ENCODE peak calls at places on chromosomes 13 and 19, in eight cellular contexts. V is activated B cell treated with CpG ODN at 0.5 μM for 24 hours, E is brain microvascular endothelial cell, Q is breast epithelium, K is fibroblast of the aortic adventitia, O is mucosa of descending colon, P is tibial artery, I is neural progenitor cell. D is an unnamed sample.

GRCh38 chr13:92315265-92315664 is 911.3 kb upstream of the GPC6 start:
- DNase-seq in V (no peak), E (no peak), Q (no peak), K (no peak), O (no peak), P (no peak), I (no peak), D (no peak)

GRCh38 chr13:41182231-41182630 is 12.1 kb downstream of the KBTBD7 start:
- DNase-seq in V (no peak), E (no peak), Q (no peak), K (no peak), O (no peak), P (no peak), I (no peak), D (no peak)

GRCh38 chr13:49494645-49495044 is 1.1 kb upstream of the PHF11 start:
- DNase-seq in V (no peak), E (no peak), Q (no peak), K (no peak), O (no peak), P (no peak), I (no peak), D (no peak)

GRCh38 chr19:3565177-3565576 is 7.6 kb upstream of the HMG20B start:
- DNase-seq in V (no peak), E (peak), Q (no peak), K (no peak), O (no peak), P (no peak), I (no peak), D (no peak)

GRCh38 chr13:77345150-77345780 is 18.4 kb upstream of the MYCBP2 start:
- DNase-seq in V (no peak), E (no peak), Q (no peak), K (no peak), O (no peak), P (no peak), I (no peak), D (no peak)

GRCh38 chr13:24511019-24511823 is 1.4 kb downstream of the PARP4 start:
- DNase-seq in V (peak), E (peak), Q (peak), K (peak), O (no peak), P (no peak), I (peak), D (peak)

GRCh38 chr19:11268783-11269267 is 6.5 kb upstream of the DOCK6 start:
- DNase-seq in V (no peak), E (peak), Q (peak), K (peak), O (no peak), P (peak), I (no peak), D (no peak)

GRCh38 chr13:31418186-31418585 is 218.4 kb downstream of the B3GLCT start:
- DNase-seq in V (no peak), E (no peak), Q (no peak), K (no peak), O (no peak), P (no peak), I (no peak), D (no peak)

GRCh38 chr13:109919715-109920375 is 133.5 kb upstream of the IRS2 start:
- DNase-seq in V (no peak), E (peak), Q (no peak), K (peak), O (no peak), P (no peak), I (no peak), D (no peak)

GRCh38 chr19:56827708-56828107 is 12.8 kb downstream of the PEG3 start:
- DNase-seq in V (no peak), E (no peak), Q (no peak), K (no peak), O (no peak), P (no peak), I (no peak), D (no peak)

GRCh38 chr13:26497991-26498423 is 59.5 kb upstream of the WASF3 start:
- DNase-seq in V (no peak), E (peak), Q (no peak), K (peak), O (no peak), P (no peak), I (no peak), D (no peak)

GRCh38 chr19:2854849-2855248 is 12.3 kb upstream of the ZNF556 start:
- DNase-seq in V (no peak), E (no peak), Q (no peak), K (no peak), O (no peak), P (no peak), I (no peak), D (no peak)

GRCh38 chr19:10762656-10763055 is 44.8 kb downstream of the DNM2 start:
- DNase-seq in V (no peak), E (no peak), Q (no peak), K (no peak), O (peak), P (no peak), I (no peak), D (no peak)

GRCh38 chr13:74681891-74682290 is 547.7 kb upstream of the KLF12 start:
- DNase-seq in V (no peak), E (no peak), Q (no peak), K (no peak), O (no peak), P (no peak), I (no peak), D (no peak)

GRCh38 chr19:6459356-6460098 is at the start of gene SLC25A23:
- DNase-seq in V (peak), E (peak), Q (peak), K (peak), O (peak), P (peak), I (peak), D (no peak)

GRCh38 chr13:45412274-45413049 is 5.7 kb downstream of the SLC25A30 start:
- DNase-seq in V (no peak), E (no peak), Q (no peak), K (no peak), O (no peak), P (no peak), I (no peak), D (no peak)

GRCh38 chr13:44758595-44759221 is 182.6 kb upstream of the TSC22D1 start:
- DNase-seq in V (no peak), E (peak), Q (no peak), K (peak), O (no peak), P (no peak), I (no peak), D (no peak)

GRCh38 chr13:49062297-49062896 is 86.7 kb downstream of the FNDC3A start:
- DNase-seq in V (no peak), E (no peak), Q (no peak), K (peak), O (no peak), P (no peak), I (no peak), D (no peak)

GRCh38 chr13:40515702-40516101 is 150.7 kb downstream of the FOXO1 start:
- DNase-seq in V (no peak), E (no peak), Q (no peak), K (no peak), O (no peak), P (no peak), I (no peak), D (no peak)

GRCh38 chr13:59012731-59013130 is 1151.0 kb downstream of the DIAPH3 start:
- DNase-seq in V (no peak), E (no peak), Q (no peak), K (no peak), O (no peak), P (no peak), I (no peak), D (no peak)

GRCh38 chr13:113082198-113083021 is 23.2 kb upstream of the F7 start:
- DNase-seq in V (no peak), E (no peak), Q (no peak), K (no peak), O (peak), P (no peak), I (no peak), D (no peak)

GRCh38 chr19:35545855-35546381 is 492 bp downstream of the TMEM147 start:
- DNase-seq in V (no peak), E (no peak), Q (peak), K (no peak), O (peak), P (no peak), I (no peak), D (no peak)

GRCh38 chr13:114286808-114287207 is 5.4 kb downstream of the UPF3A start:
- DNase-seq in V (no peak), E (peak), Q (no peak), K (no peak), O (no peak), P (no peak), I (no peak), D (no peak)

GRCh38 chr13:94065741-94066140 is 413.7 kb downstream of the DCT start:
- DNase-seq in V (no peak), E (peak), Q (no peak), K (no peak), O (no peak), P (no peak), I (no peak), D (no peak)

GRCh38 chr13:107339209-107339608 is 771.3 kb upstream of the ARGLU1 start:
- DNase-seq in V (no peak), E (no peak), Q (no peak), K (no peak), O (no peak), P (no peak), I (no peak), D (no peak)

GRCh38 chr13:24381539-24382265 is 72.3 kb downstream of the C1QTNF9 start:
- DNase-seq in V (no peak), E (no peak), Q (no peak), K (peak), O (no peak), P (peak), I (peak), D (no peak)

GRCh38 chr13:84606616-84607015 is 724.3 kb upstream of the SLITRK1 start:
- DNase-seq in V (no peak), E (no peak), Q (no peak), K (no peak), O (no peak), P (no peak), I (no peak), D (no peak)

GRCh38 chr13:40445557-40445990 is 220.9 kb downstream of the FOXO1 start:
- DNase-seq in V (peak), E (peak), Q (no peak), K (peak), O (peak), P (peak), I (no peak), D (peak)

GRCh38 chr13:45875951-45876350 is 24.4 kb upstream of the SIAH3 start:
- DNase-seq in V (no peak), E (no peak), Q (no peak), K (no peak), O (no peak), P (no peak), I (no peak), D (no peak)

GRCh38 chr13:77509221-77509620 is 26.3 kb upstream of the SCEL start:
- DNase-seq in V (no peak), E (peak), Q (no peak), K (peak), O (no peak), P (no peak), I (no peak), D (no peak)

GRCh38 chr19:50826492-50827240 is 3.1 kb upstream of the KLK1 start:
- DNase-seq in V (no peak), E (no peak), Q (no peak), K (no peak), O (no peak), P (no peak), I (no peak), D (no peak)

GRCh38 chr13:91922969-91923592 is 524.7 kb downstream of the GPC5 start:
- DNase-seq in V (no peak), E (no peak), Q (no peak), K (no peak), O (no peak), P (no peak), I (peak), D (no peak)

GRCh38 chr13:33303885-33304284 is 18.3 kb upstream of the STARD13 start:
- DNase-seq in V (no peak), E (peak), Q (no peak), K (peak), O (no peak), P (no peak), I (no peak), D (no peak)

GRCh38 chr13:102233566-102234208 is 168.2 kb downstream of the FGF14 start:
- DNase-seq in V (no peak), E (no peak), Q (no peak), K (no peak), O (no peak), P (no peak), I (no peak), D (no peak)

GRCh38 chr13:24613755-24614154 is 66.5 kb upstream of the ATP12A start:
- DNase-seq in V (no peak), E (no peak), Q (no peak), K (no peak), O (no peak), P (no peak), I (no peak), D (no peak)

GRCh38 chr13:43934273-43934672 is 54.6 kb downstream of the LACC1 start:
- DNase-seq in V (no peak), E (no peak), Q (no peak), K (no peak), O (no peak), P (no peak), I (no peak), D (no peak)

GRCh38 chr19:6007866-6008265 is 29.9 kb upstream of the RANBP3 start:
- DNase-seq in V (no peak), E (no peak), Q (no peak), K (no peak), O (no peak), P (no peak), I (no peak), D (no peak)

GRCh38 chr13:69935043-69935442 is 172.6 kb upstream of the ATXN8OS start:
- DNase-seq in V (no peak), E (no peak), Q (no peak), K (no peak), O (no peak), P (no peak), I (no peak), D (no peak)

GRCh38 chr19:38698225-38699026 is 45.8 kb downstream of the CAPN12 start:
- DNase-seq in V (no peak), E (no peak), Q (no peak), K (no peak), O (no peak), P (no peak), I (peak), D (no peak)
- TF ChIP-seq CTCF in V (no peak), E (no peak), Q (no peak), K (no peak), O (no peak), P (no peak), I (peak), D (no peak)

GRCh38 chr19:46850228-46851203 is at the start of gene AP2S1:
- DNase-seq in V (peak), E (peak), Q (peak), K (peak), O (peak), P (peak), I (peak), D (peak)
- TF ChIP-seq CTCF in V (no peak), E (no peak), Q (no peak), K (no peak), O (no peak), P (no peak), I (no peak), D (no peak)

DNA sequence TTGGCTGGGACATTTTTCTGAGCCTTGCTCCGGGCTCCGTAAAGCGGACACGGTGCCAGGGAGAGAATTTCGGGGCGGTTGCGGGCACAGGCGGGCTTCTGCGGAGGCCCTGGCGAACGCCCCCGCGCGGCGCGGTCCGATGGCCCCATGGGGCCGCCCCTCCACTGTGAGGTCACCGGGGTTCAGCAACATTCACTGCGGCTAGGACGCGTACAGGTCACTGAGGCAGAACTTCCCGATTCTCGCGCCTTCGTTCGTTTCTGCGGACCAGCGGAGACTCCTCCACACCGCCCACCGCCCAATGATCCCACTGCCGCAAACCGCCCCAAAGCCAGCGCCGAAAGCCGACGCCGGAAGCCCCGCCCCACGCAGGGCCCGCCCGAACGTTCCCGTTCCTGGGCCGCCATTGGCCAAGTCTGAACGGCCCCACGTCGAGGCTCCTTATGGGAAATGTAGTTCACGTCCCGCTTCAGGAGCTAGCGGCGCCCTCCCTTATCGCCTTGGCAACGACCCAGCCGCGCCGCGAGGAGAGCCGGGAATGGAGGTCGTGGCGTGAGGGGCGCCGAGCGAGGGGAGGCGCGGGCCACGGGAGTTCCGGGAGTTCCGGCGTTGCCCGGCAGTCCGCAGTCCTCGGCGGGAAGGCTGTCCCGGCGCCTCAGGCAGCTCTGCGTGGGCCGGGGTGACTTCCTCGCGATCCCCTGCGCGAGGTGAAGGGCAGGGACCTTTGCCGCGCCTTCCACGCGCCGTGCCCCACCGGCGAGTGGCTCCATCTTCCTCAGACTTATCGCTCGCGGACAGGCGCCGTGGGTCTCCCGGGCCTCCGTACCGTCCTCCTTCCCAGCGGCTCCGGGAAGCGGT is at the start of gene ZNF584:
- DNase-seq in V (peak), E (peak), Q (peak), K (peak), O (peak), P (peak), I (peak), D (peak)
- TF ChIP-seq CTCF in V (no peak), E (peak), Q (no peak), K (peak), O (no peak), P (no peak), I (no peak), D (peak)

GRCh38 chr13:62960723-62961122 is 1545.1 kb upstream of the PCDH20 start:
- DNase-seq in V (no peak), E (no peak), Q (no peak), K (no peak), O (no peak), P (no peak), I (peak), D (no peak)

GRCh38 chr13:62964522-62964921 is 1548.9 kb upstream of the PCDH20 start:
- DNase-seq in V (no peak), E (no peak), Q (no peak), K (no peak), O (no peak), P (no peak), I (no peak), D (no peak)
- TF ChIP-seq CTCF in V (no peak), E (no peak), Q (no peak), K (no peak), O (no peak), P (no peak), I (no peak), D (no peak)

GRCh38 chr19:47507924-47508553 is 6.8 kb downstream of the NAPA start:
- DNase-seq in V (no peak), E (no peak), Q (no peak), K (no peak), O (no peak), P (no peak), I (peak), D (no peak)
- TF ChIP-seq CTCF in V (no peak), E (no peak), Q (no peak), K (no peak), O (no peak), P (no peak), I (peak), D (no peak)

GRCh38 chr19:34178276-34178614 is 5.9 kb downstream of the LSM14A start:
- DNase-seq in V (no peak), E (no peak), Q (no peak), K (no peak), O (no peak), P (no peak), I (no peak), D (no peak)
- TF ChIP-seq CTCF in V (no peak), E (no peak), Q (no peak), K (no peak), O (no peak), P (no peak), I (no peak), D (no peak)

DNA sequence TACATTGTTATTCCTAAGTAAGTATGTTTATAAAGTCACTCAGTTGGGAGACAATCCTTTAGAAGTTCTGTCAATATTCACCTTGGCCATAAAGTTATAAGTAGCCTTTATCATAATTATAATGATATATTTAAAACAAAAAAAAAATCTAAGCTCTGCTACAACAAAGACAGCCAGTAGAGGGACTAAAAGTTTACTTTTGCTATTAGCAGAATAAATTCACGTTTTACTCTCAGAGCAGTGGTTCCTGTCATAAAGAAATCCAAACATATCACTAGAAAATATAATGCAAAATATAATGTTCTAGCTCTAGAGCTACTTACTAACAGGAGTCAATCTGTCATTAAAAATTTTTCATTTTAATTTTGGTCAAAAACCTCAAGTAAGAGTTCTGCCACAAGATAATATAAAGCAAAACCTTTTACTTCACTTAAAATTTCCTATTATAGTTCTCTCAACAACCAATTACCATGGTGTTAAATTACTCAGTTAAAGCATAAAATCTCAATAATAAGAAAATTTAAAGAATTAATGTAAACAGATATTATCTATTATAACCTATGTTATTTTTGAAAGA is 17.7 kb downstream of the INTS6 start:
- DNase-seq in V (no peak), E (no peak), Q (no peak), K (peak), O (no peak), P (no peak), I (no peak), D (no peak)
- TF ChIP-seq CTCF in V (peak), E (peak), Q (no peak), K (peak), O (no peak), P (peak), I (peak), D (peak)

GRCh38 chr19:16308081-16308480 is 16.5 kb upstream of the KLF2 start:
- DNase-seq in V (no peak), E (no peak), Q (no peak), K (no peak), O (no peak), P (no peak), I (no peak), D (no peak)

GRCh38 chr19:16306728-16307402 is 17.8 kb upstream of the KLF2 start:
- DNase-seq in V (no peak), E (no peak), Q (no peak), K (no peak), O (no peak), P (no peak), I (no peak), D (no peak)

GRCh38 chr19:16303755-16304154 is 20.9 kb upstream of the KLF2 start:
- DNase-seq in V (no peak), E (no peak), Q (no peak), K (peak), O (no peak), P (peak), I (no peak), D (no peak)

GRCh38 chr19:16309653-16310052 is 15.0 kb upstream of the KLF2 start:
- DNase-seq in V (no peak), E (no peak), Q (no peak), K (no peak), O (no peak), P (no peak), I (no peak), D (no peak)
- TF ChIP-seq CTCF in V (no peak), E (no peak), Q (no peak), K (no peak), O (no peak), P (no peak), I (no peak), D (no peak)

GRCh38 chr19:44808463-44809371 is at the start of gene BCAM:
- DNase-seq in V (no peak), E (no peak), Q (peak), K (peak), O (peak), P (peak), I (peak), D (no peak)
- TF ChIP-seq CTCF in V (no peak), E (no peak), Q (no peak), K (no peak), O (no peak), P (no peak), I (no peak), D (no peak)

DNA sequence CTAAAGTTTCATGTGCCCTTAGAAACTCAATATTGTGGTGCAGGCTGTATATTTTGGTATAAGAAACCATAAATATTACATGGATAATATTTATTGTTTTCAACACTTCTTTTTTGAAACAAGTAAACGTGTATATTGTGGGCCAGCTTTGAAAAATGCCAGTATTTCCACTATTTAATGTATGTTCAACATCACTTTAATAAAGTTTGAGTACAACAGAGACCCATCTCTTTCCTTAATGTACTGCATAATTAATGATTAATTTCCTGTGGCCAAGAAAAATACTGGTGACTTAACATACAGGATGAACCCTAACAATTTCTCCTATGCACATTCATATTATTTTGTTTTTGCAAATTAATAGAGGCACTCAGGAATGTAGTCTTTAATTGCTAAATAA is 2891.5 kb downstream of the PCDH9 start:
- DNase-seq in V (no peak), E (no peak), Q (no peak), K (no peak), O (no peak), P (no peak), I (no peak), D (no peak)
- TF ChIP-seq CTCF in V (no peak), E (no peak), Q (no peak), K (no peak), O (no peak), P (no peak), I (no peak), D (no peak)